ENCODE peak calls at places on chromosomes 13 and 19, in nine cellular contexts. V, C, M, J, N, Y, P, F and K are unnamed samples.

GRCh38 chr13:59950201-59950730 is 213.5 kb downstream of the DIAPH3 start:
- ATAC-seq in V (no peak), C (no peak), M (no peak), J (no peak), N (no peak), Y (no peak), P (no peak), F (no peak), K (no peak)

GRCh38 chr13:29718694-29719093 is 123.2 kb upstream of the SLC7A1 start:
- ATAC-seq in V (no peak), C (no peak), M (no peak), J (no peak), N (no peak), Y (no peak), P (no peak), F (no peak), K (no peak)

GRCh38 chr19:4298772-4299550 is 3.2 kb downstream of the TMIGD2 start:
- ATAC-seq in V (no peak), C (no peak), M (no peak), J (no peak), N (no peak), Y (no peak), P (no peak), F (no peak), K (no peak)

GRCh38 chr13:24500977-24501376 is 11.6 kb downstream of the PARP4 start:
- ATAC-seq in V (peak), C (no peak), M (peak), J (no peak), N (no peak), Y (no peak), P (peak), F (no peak), K (no peak)

GRCh38 chr19:14073925-14074838 is 1.6 kb downstream of the MISP3 start:
- ATAC-seq in V (peak), C (peak), M (peak), J (peak), N (no peak), Y (no peak), P (peak), F (peak), K (peak)

GRCh38 chr19:38303517-38304351 is at the start of gene C19orf33:
- ATAC-seq in V (no peak), C (no peak), M (no peak), J (peak), N (peak), Y (no peak), P (peak), F (peak), K (no peak)

GRCh38 chr19:18856385-18857126 is 24.8 kb downstream of the UPF1 start:
- ATAC-seq in V (peak), C (no peak), M (no peak), J (peak), N (no peak), Y (no peak), P (no peak), F (peak), K (no peak)

GRCh38 chr19:29076161-29076560 is 136.8 kb downstream of the UQCRFS1 start:
- ATAC-seq in V (no peak), C (no peak), M (no peak), J (no peak), N (no peak), Y (no peak), P (no peak), F (no peak), K (no peak)

GRCh38 chr13:72643339-72643989 is 84.0 kb downstream of the MZT1 start:
- ATAC-seq in V (peak), C (no peak), M (no peak), J (peak), N (no peak), Y (no peak), P (no peak), F (no peak), K (no peak)

GRCh38 chr13:75550159-75550567 is 572 bp downstream of the UCHL3 start:
- ATAC-seq in V (peak), C (no peak), M (peak), J (peak), N (no peak), Y (no peak), P (peak), F (no peak), K (no peak)

GRCh38 chr19:21843081-21843480 is 7.1 kb upstream of the ZNF43 start:
- ATAC-seq in V (no peak), C (no peak), M (no peak), J (no peak), N (no peak), Y (no peak), P (no peak), F (no peak), K (no peak)

GRCh38 chr19:8600816-8601215 is 9.7 kb downstream of the ADAMTS10 start:
- ATAC-seq in V (no peak), C (no peak), M (no peak), J (no peak), N (no peak), Y (no peak), P (no peak), F (no peak), K (no peak)

GRCh38 chr19:42461700-42462324 is 19.1 kb upstream of the CXCL17 start:
- ATAC-seq in V (no peak), C (no peak), M (no peak), J (peak), N (no peak), Y (no peak), P (no peak), F (peak), K (no peak)

GRCh38 chr19:18999016-18999758 is 34.1 kb downstream of the SUGP2 start:
- ATAC-seq in V (no peak), C (no peak), M (no peak), J (no peak), N (no peak), Y (no peak), P (no peak), F (no peak), K (no peak)

GRCh38 chr13:40600145-40600751 is 66.2 kb downstream of the FOXO1 start:
- ATAC-seq in V (no peak), C (peak), M (peak), J (no peak), N (no peak), Y (no peak), P (no peak), F (no peak), K (no peak)

GRCh38 chr19:42422092-42422575 is 5.1 kb downstream of the LIPE start:
- ATAC-seq in V (no peak), C (no peak), M (no peak), J (no peak), N (peak), Y (no peak), P (no peak), F (no peak), K (no peak)

GRCh38 chr13:112750570-112750969 is 60.7 kb downstream of the ATP11A start:
- ATAC-seq in V (no peak), C (no peak), M (no peak), J (no peak), N (no peak), Y (no peak), P (no peak), F (no peak), K (no peak)

GRCh38 chr19:4557186-4557970 is 2.1 kb downstream of the SEMA6B start:
- ATAC-seq in V (peak), C (no peak), M (peak), J (peak), N (peak), Y (no peak), P (no peak), F (no peak), K (peak)

GRCh38 chr13:84543976-84544375 is 661.7 kb upstream of the SLITRK1 start:
- ATAC-seq in V (no peak), C (no peak), M (no peak), J (no peak), N (no peak), Y (no peak), P (no peak), F (no peak), K (no peak)

GRCh38 chr13:44298314-44298713 is 75.3 kb upstream of the SERP2 start:
- ATAC-seq in V (no peak), C (no peak), M (no peak), J (no peak), N (no peak), Y (no peak), P (no peak), F (no peak), K (no peak)

GRCh38 chr13:83780201-83780600 is 102.1 kb downstream of the SLITRK1 start:
- ATAC-seq in V (peak), C (no peak), M (no peak), J (peak), N (no peak), Y (peak), P (no peak), F (no peak), K (no peak)

GRCh38 chr13:73715910-73716257 is 418.3 kb downstream of the KLF12 start:
- ATAC-seq in V (no peak), C (peak), M (peak), J (no peak), N (no peak), Y (no peak), P (no peak), F (no peak), K (no peak)

GRCh38 chr13:66159526-66159925 is 1070.6 kb downstream of the PCDH9 start:
- ATAC-seq in V (no peak), C (no peak), M (no peak), J (no peak), N (no peak), Y (no peak), P (no peak), F (no peak), K (peak)

GRCh38 chr19:19039901-19040300 is 6.5 kb downstream of the ARMC6 start:
- ATAC-seq in V (no peak), C (peak), M (peak), J (no peak), N (no peak), Y (no peak), P (no peak), F (no peak), K (peak)

GRCh38 chr19:40739871-40740703 is 10.2 kb downstream of the ACTMAP start:
- ATAC-seq in V (peak), C (no peak), M (no peak), J (no peak), N (peak), Y (no peak), P (no peak), F (peak), K (no peak)